ENCODE peak calls at places on chromosome 9, in four cellular contexts. G, S, V and P are unnamed samples.

GRCh38 chr9:134824583-134824982 is 56.0 kb upstream of the FCN2 start:
- DNase-seq in G (no peak), S (no peak), V (no peak), P (no peak)

GRCh38 chr9:96232539-96233241 is 69.3 kb downstream of the HSD17B3 start:
- DNase-seq in S (peak), G (peak), V (no peak), P (no peak)

GRCh38 chr9:137634016-137634415 is 15.2 kb downstream of the EHMT1 start:
- DNase-seq in S (no peak), G (no peak), V (no peak), P (no peak)

GRCh38 chr9:123561055-123561454 is 205.1 kb downstream of the CRB2 start:
- DNase-seq in V (no peak), G (no peak), S (no peak), P (no peak)

GRCh38 chr9:94533155-94533554 is 21.7 kb upstream of the PCAT7 start:
- DNase-seq in V (no peak), S (no peak), G (peak), P (no peak)

GRCh38 chr9:124000161-124000783 is 11.3 kb upstream of the LHX2 start:
- DNase-seq in S (no peak), G (no peak), V (no peak), P (no peak)

GRCh38 chr9:107615325-107615724 is 125.8 kb upstream of the KLF4 start:
- DNase-seq in G (no peak), V (no peak), S (no peak), P (no peak)

GRCh38 chr9:68727588-68728129 is 22.6 kb downstream of the PIP5K1B start:
- DNase-seq in S (no peak), V (no peak), G (no peak), P (no peak)

GRCh38 chr9:83622433-83622813 is 520 bp upstream of the IDNK start:
- DNase-seq in G (no peak), V (no peak), S (no peak), P (no peak)

GRCh38 chr9:76560481-76560891 is 101.5 kb downstream of the GCNT1 start:
- DNase-seq in S (no peak), G (no peak), V (no peak), P (no peak)

GRCh38 chr9:110255417-110256141 is 728 bp downstream of the TXN start:
- DNase-seq in S (peak), G (peak), V (no peak), P (no peak)

GRCh38 chr9:94680020-94680419 is 40.7 kb upstream of the FBP1 start:
- DNase-seq in G (no peak), V (no peak), S (no peak), P (no peak)

GRCh38 chr9:16387382-16387781 is 483.1 kb downstream of the BNC2 start:
- DNase-seq in V (no peak), G (no peak), S (no peak), P (no peak)

GRCh38 chr9:105118646-105119045 is 125.8 kb upstream of the SLC44A1 start:
- DNase-seq in S (no peak), G (no peak), V (no peak), P (no peak)

GRCh38 chr9:105114318-105114717 is 130.1 kb upstream of the SLC44A1 start:
- DNase-seq in G (no peak), S (no peak), V (no peak), P (no peak)

GRCh38 chr9:105117111-105117682 is 127.3 kb upstream of the SLC44A1 start:
- DNase-seq in S (no peak), G (no peak), V (no peak), P (no peak)

GRCh38 chr9:105116047-105116868 is 128.2 kb upstream of the SLC44A1 start:
- DNase-seq in G (no peak), V (no peak), S (no peak), P (no peak)

GRCh38 chr9:105114956-105115728 is 129.3 kb upstream of the SLC44A1 start:
- DNase-seq in G (no peak), S (no peak), V (no peak), P (no peak)
- TF ChIP-seq TCF7L2 in G (no peak), S (no peak), V (no peak), P (no peak)

GRCh38 chr9:99259231-99259918 is 37.3 kb downstream of the SEC61B start:
- DNase-seq in S (peak), V (no peak), G (no peak), P (no peak)

GRCh38 chr9:99262949-99263418 is 40.9 kb downstream of the SEC61B start:
- DNase-seq in G (no peak), V (no peak), S (no peak), P (no peak)

GRCh38 chr9:99261923-99262322 is 39.8 kb downstream of the SEC61B start:
- DNase-seq in V (no peak), S (no peak), G (no peak), P (no peak)

GRCh38 chr9:99266136-99267023 is 44.3 kb downstream of the SEC61B start:
- DNase-seq in V (peak), S (peak), G (peak), P (peak)

GRCh38 chr9:99264070-99264469 is 42.0 kb downstream of the SEC61B start:
- DNase-seq in S (peak), G (no peak), V (peak), P (no peak)
- TF ChIP-seq CTCF in S (peak), G (no peak), V (peak), P (peak)

GRCh38 chr9:32427111-32427873 is 42.8 kb downstream of the ACO1 start:
- DNase-seq in G (peak), S (no peak), V (no peak), P (no peak)

GRCh38 chr9:32434892-32435291 is 50.4 kb downstream of the ACO1 start:
- DNase-seq in G (no peak), V (no peak), S (no peak), P (no peak)

GRCh38 chr9:32431940-32432555 is 47.6 kb downstream of the ACO1 start:
- DNase-seq in V (peak), S (peak), G (peak), P (no peak)

GRCh38 chr9:32431196-32431595 is 46.8 kb downstream of the ACO1 start:
- DNase-seq in V (no peak), G (no peak), S (no peak), P (no peak)

GRCh38 chr9:32430720-32431119 is 46.3 kb downstream of the ACO1 start:
- DNase-seq in V (no peak), S (no peak), G (no peak), P (no peak)
- TF ChIP-seq TCF7L2 in V (no peak), S (no peak), G (no peak), P (no peak)

GRCh38 chr9:2991292-2991691 is 147.4 kb upstream of the PUM3 start:
- DNase-seq in S (no peak), V (no peak), G (peak), P (no peak)
- TF ChIP-seq CTCF in S (no peak), V (peak), G (no peak), P (no peak)